ENCODE peak calls at places on chromosome 9, in nine cellular contexts. One of them, this sample, is unnamed.

GRCh38 chr9:83972286-83972685 is 7.7 kb downstream of the HNRNPK start:
- DNase-seq in pancreas: no peak
- DNase-seq in NCI-H774: no peak
- DNase-seq in SK-MEL-5: no peak
- DNase-seq in NCI-H2029 treated with DMSO at 0.1 percent for 48 hours: no peak
- DNase-seq in left lobe of liver: no peak
- DNase-seq in COR-L47: no peak
- DNase-seq in GM12865: no peak
- DNase-seq in nephron progenitor cell: no peak
- DNase-seq in this sample: no peak

GRCh38 chr9:107472581-107473335 is 16.8 kb downstream of the KLF4 start:
- DNase-seq in NCI-H2029 treated with DMSO at 0.1 percent for 48 hours: peak
- DNase-seq in NCI-H774: peak
- DNase-seq in left lobe of liver: no peak
- DNase-seq in SK-MEL-5: no peak
- DNase-seq in pancreas: no peak
- DNase-seq in nephron progenitor cell: no peak
- DNase-seq in GM12865: no peak
- DNase-seq in COR-L47: peak
- DNase-seq in this sample: no peak

GRCh38 chr9:7186175-7186574 is 428.4 kb downstream of the KDM4C start:
- DNase-seq in nephron progenitor cell: no peak
- DNase-seq in COR-L47: no peak
- DNase-seq in SK-MEL-5: peak
- DNase-seq in left lobe of liver: no peak
- DNase-seq in NCI-H774: no peak
- DNase-seq in pancreas: no peak
- DNase-seq in GM12865: peak
- DNase-seq in NCI-H2029 treated with DMSO at 0.1 percent for 48 hours: no peak
- DNase-seq in this sample: no peak

GRCh38 chr9:94802795-94803194 is 76.3 kb downstream of the AOPEP start:
- DNase-seq in left lobe of liver: no peak
- DNase-seq in COR-L47: no peak
- DNase-seq in NCI-H2029 treated with DMSO at 0.1 percent for 48 hours: no peak
- DNase-seq in GM12865: peak
- DNase-seq in NCI-H774: no peak
- DNase-seq in pancreas: no peak
- DNase-seq in SK-MEL-5: no peak
- DNase-seq in nephron progenitor cell: no peak
- DNase-seq in this sample: no peak

GRCh38 chr9:134690946-134691694 is 49.5 kb downstream of the COL5A1 start:
- DNase-seq in left lobe of liver: no peak
- DNase-seq in NCI-H774: no peak
- DNase-seq in COR-L47: no peak
- DNase-seq in GM12865: no peak
- DNase-seq in NCI-H2029 treated with DMSO at 0.1 percent for 48 hours: no peak
- DNase-seq in nephron progenitor cell: no peak
- DNase-seq in SK-MEL-5: no peak
- DNase-seq in pancreas: peak
- DNase-seq in this sample: no peak

GRCh38 chr9:99076483-99077171 is 28.3 kb upstream of the TGFBR1 start:
- DNase-seq in GM12865: peak
- DNase-seq in SK-MEL-5: no peak
- DNase-seq in nephron progenitor cell: no peak
- DNase-seq in COR-L47: no peak
- DNase-seq in left lobe of liver: no peak
- DNase-seq in pancreas: no peak
- DNase-seq in NCI-H774: no peak
- DNase-seq in NCI-H2029 treated with DMSO at 0.1 percent for 48 hours: no peak
- DNase-seq in this sample: no peak

GRCh38 chr9:112130347-112130746 is 44.8 kb downstream of the SUSD1 start:
- DNase-seq in COR-L47: no peak
- DNase-seq in left lobe of liver: no peak
- DNase-seq in SK-MEL-5: no peak
- DNase-seq in GM12865: no peak
- DNase-seq in pancreas: no peak
- DNase-seq in NCI-H2029 treated with DMSO at 0.1 percent for 48 hours: no peak
- DNase-seq in NCI-H774: no peak
- DNase-seq in nephron progenitor cell: no peak
- DNase-seq in this sample: no peak

GRCh38 chr9:95127249-95128176 is 190.0 kb downstream of the FANCC start:
- DNase-seq in SK-MEL-5: peak
- DNase-seq in COR-L47: peak
- DNase-seq in NCI-H2029 treated with DMSO at 0.1 percent for 48 hours: peak
- DNase-seq in nephron progenitor cell: peak
- DNase-seq in pancreas: peak
- DNase-seq in left lobe of liver: peak
- DNase-seq in NCI-H774: peak
- DNase-seq in GM12865: peak
- DNase-seq in this sample: peak

GRCh38 chr9:89256690-89257089 is 54.3 kb upstream of the CKS2 start:
- DNase-seq in pancreas: no peak
- DNase-seq in COR-L47: peak
- DNase-seq in SK-MEL-5: no peak
- DNase-seq in NCI-H2029 treated with DMSO at 0.1 percent for 48 hours: no peak
- DNase-seq in NCI-H774: no peak
- DNase-seq in left lobe of liver: no peak
- DNase-seq in GM12865: no peak
- DNase-seq in nephron progenitor cell: no peak
- DNase-seq in this sample: no peak

GRCh38 chr9:110555551-110555950 is 24.0 kb downstream of the SVEP1 start:
- DNase-seq in GM12865: no peak
- DNase-seq in NCI-H2029 treated with DMSO at 0.1 percent for 48 hours: no peak
- DNase-seq in pancreas: no peak
- DNase-seq in SK-MEL-5: no peak
- DNase-seq in left lobe of liver: no peak
- DNase-seq in COR-L47: no peak
- DNase-seq in nephron progenitor cell: no peak
- DNase-seq in NCI-H774: no peak
- DNase-seq in this sample: no peak

GRCh38 chr9:136095495-136096058 is 488 bp upstream of the NACC2 start:
- DNase-seq in COR-L47: no peak
- DNase-seq in left lobe of liver: no peak
- DNase-seq in SK-MEL-5: no peak
- DNase-seq in NCI-H2029 treated with DMSO at 0.1 percent for 48 hours: no peak
- DNase-seq in GM12865: no peak
- DNase-seq in NCI-H774: no peak
- DNase-seq in pancreas: peak
- DNase-seq in nephron progenitor cell: peak
- DNase-seq in this sample: no peak

GRCh38 chr9:69936427-69936826 is 107.2 kb upstream of the MAMDC2 start:
- DNase-seq in SK-MEL-5: no peak
- DNase-seq in NCI-H2029 treated with DMSO at 0.1 percent for 48 hours: no peak
- DNase-seq in left lobe of liver: no peak
- DNase-seq in NCI-H774: no peak
- DNase-seq in nephron progenitor cell: no peak
- DNase-seq in GM12865: no peak
- DNase-seq in pancreas: no peak
- DNase-seq in COR-L47: no peak
- DNase-seq in this sample: no peak

GRCh38 chr9:77512876-77513275 is 135.2 kb downstream of the GNA14 start:
- DNase-seq in nephron progenitor cell: no peak
- DNase-seq in COR-L47: peak
- DNase-seq in NCI-H774: no peak
- DNase-seq in SK-MEL-5: no peak
- DNase-seq in NCI-H2029 treated with DMSO at 0.1 percent for 48 hours: peak
- DNase-seq in left lobe of liver: peak
- DNase-seq in GM12865: no peak
- DNase-seq in pancreas: no peak
- DNase-seq in this sample: no peak

GRCh38 chr9:37302277-37302676 is 120.2 kb upstream of the GRHPR start:
- DNase-seq in GM12865: peak
- DNase-seq in NCI-H774: peak
- DNase-seq in SK-MEL-5: no peak
- DNase-seq in COR-L47: peak
- DNase-seq in nephron progenitor cell: no peak
- DNase-seq in pancreas: no peak
- DNase-seq in NCI-H2029 treated with DMSO at 0.1 percent for 48 hours: peak
- DNase-seq in left lobe of liver: no peak
- DNase-seq in this sample: no peak

GRCh38 chr9:78958887-78959286 is 612.9 kb upstream of the TLE4 start:
- DNase-seq in NCI-H774: no peak
- DNase-seq in SK-MEL-5: peak
- DNase-seq in left lobe of liver: no peak
- DNase-seq in GM12865: peak
- DNase-seq in NCI-H2029 treated with DMSO at 0.1 percent for 48 hours: no peak
- DNase-seq in nephron progenitor cell: no peak
- DNase-seq in COR-L47: no peak
- DNase-seq in pancreas: no peak
- DNase-seq in this sample: no peak

GRCh38 chr9:83312543-83312942 is 225.7 kb downstream of the FRMD3 start:
- DNase-seq in GM12865: no peak
- DNase-seq in left lobe of liver: no peak
- DNase-seq in COR-L47: peak
- DNase-seq in NCI-H2029 treated with DMSO at 0.1 percent for 48 hours: peak
- DNase-seq in pancreas: no peak
- DNase-seq in SK-MEL-5: no peak
- DNase-seq in nephron progenitor cell: no peak
- DNase-seq in NCI-H774: peak
- DNase-seq in this sample: no peak

This sample was measured in thoracic aorta.